ENCODE peak calls at places on chromosomes 3 and 15, in four cellular contexts. K, B, P and U are unnamed samples.
A peak's percentile ranks its signal among the peaks of the same experiment; 100 is the strongest.

GRCh38 chr3:130831716-130832400 is 62.0 kb upstream of the ATP2C1 start:
- DNase-seq in K (no peak), B (no peak), P (no peak), U (no peak)

GRCh38 chr15:20352241-20353200 is 189.1 kb downstream of the GOLGA6L6 start:
- DNase-seq in K (no peak), B (no peak), P (peak; percentile 66), U (no peak)

GRCh38 chr3:50170689-50171088 is 15.6 kb downstream of the SEMA3F start:
- DNase-seq in K (peak; percentile 66), B (no peak), P (no peak), U (peak; percentile 64)

GRCh38 chr3:30438121-30438520 is 168.3 kb upstream of the TGFBR2 start:
- DNase-seq in K (no peak), B (no peak), P (no peak), U (no peak)

GRCh38 chr15:70853270-70853854 is 595 bp downstream of the LARP6 start:
- DNase-seq in K (peak; percentile 26), B (no peak), P (no peak), U (no peak)

GRCh38 chr3:18683900-18684299 is 258.8 kb upstream of the SATB1 start:
- DNase-seq in K (no peak), B (no peak), P (no peak), U (no peak)

GRCh38 chr3:102883515-102883914 is 448.7 kb downstream of the ZPLD1 start:
- DNase-seq in K (no peak), B (no peak), P (no peak), U (no peak)

GRCh38 chr3:171018151-171018935 is 8.2 kb downstream of the SLC2A2 start:
- DNase-seq in K (no peak), B (no peak), P (no peak), U (no peak)

GRCh38 chr3:190497809-190498208 is 16.1 kb upstream of the IL1RAP start:
- DNase-seq in K (no peak), B (no peak), P (no peak), U (no peak)

GRCh38 chr3:46612324-46612723 is at the start of gene FAM240A:
- DNase-seq in K (no peak), B (peak; percentile 50), P (no peak), U (no peak)

GRCh38 chr3:66138336-66139234 is 82.2 kb upstream of the SLC25A26 start:
- DNase-seq in K (peak; percentile 53), B (peak; percentile 58), P (peak; percentile 69), U (no peak)

GRCh38 chr3:185727873-185728272 is 97.0 kb downstream of the IGF2BP2 start:
- DNase-seq in K (no peak), B (no peak), P (no peak), U (no peak)

GRCh38 chr3:146709969-146710368 is 104.8 kb upstream of the PLSCR5 start:
- DNase-seq in K (no peak), B (no peak), P (no peak), U (no peak)

GRCh38 chr3:6281662-6282061 is 579.3 kb upstream of the GRM7 start:
- DNase-seq in K (no peak), B (no peak), P (no peak), U (no peak)

GRCh38 chr15:45660231-45660979 is 25.6 kb downstream of the SQOR start:
- DNase-seq in K (peak; percentile 25), B (no peak), P (peak; percentile 72), U (no peak)

GRCh38 chr3:21876742-21877141 is 125.7 kb upstream of the ZNF385D start:
- DNase-seq in K (no peak), B (no peak), P (no peak), U (no peak)

GRCh38 chr15:52008698-52009434 is 10.2 kb upstream of the MAPK6 start:
- DNase-seq in K (no peak), B (no peak), P (no peak), U (no peak)

GRCh38 chr15:27358751-27359434 is 387.9 kb downstream of the GABRG3 start:
- DNase-seq in K (peak; percentile 2), B (peak; percentile 50), P (no peak), U (no peak)

GRCh38 chr3:40800343-40800742 is 275.6 kb downstream of the ZNF621 start:
- DNase-seq in K (peak; percentile 71), B (no peak), P (peak; percentile 66), U (no peak)

GRCh38 chr3:34260266-34260990 is 462.0 kb downstream of the PDCD6IP start:
- DNase-seq in K (peak; percentile 16), B (peak; percentile 54), P (no peak), U (peak; percentile 59)

GRCh38 chr3:65919841-65920240 is 118.9 kb downstream of the MAGI1 start:
- DNase-seq in K (no peak), B (no peak), P (no peak), U (no peak)

GRCh38 chr15:99239545-99240198 is 9.7 kb downstream of the TTC23 start:
- DNase-seq in K (no peak), B (no peak), P (no peak), U (no peak)

GRCh38 chr3:117788086-117788485 is 1078.5 kb downstream of the TUSC7 start:
- DNase-seq in K (no peak), B (no peak), P (no peak), U (no peak)

GRCh38 chr3:4744405-4745239 is 234.6 kb upstream of the BHLHE40 start:
- DNase-seq in K (no peak), B (no peak), P (no peak), U (no peak)

GRCh38 chr3:159451067-159451466 is 537.6 kb upstream of the IL12A start:
- DNase-seq in K (no peak), B (no peak), P (no peak), U (no peak)

GRCh38 chr3:53612508-53612907 is 118.1 kb downstream of the CACNA1D start:
- DNase-seq in K (no peak), B (no peak), P (no peak), U (no peak)

GRCh38 chr3:11380314-11380713 is 108.1 kb downstream of the ATG7 start:
- DNase-seq in K (no peak), B (no peak), P (no peak), U (no peak)

GRCh38 chr3:99710094-99710493 is 71.7 kb downstream of the COL8A1 start:
- DNase-seq in K (no peak), B (no peak), P (no peak), U (no peak)

GRCh38 chr15:62940755-62941361 is 101.7 kb upstream of the TPM1 start:
- DNase-seq in K (peak; percentile 43), B (peak; percentile 61), P (peak; percentile 92), U (peak; percentile 85)

GRCh38 chr15:42009022-42009421 is 11.8 kb downstream of the PLA2G4E start:
- DNase-seq in K (no peak), B (no peak), P (no peak), U (no peak)

GRCh38 chr15:70409388-70409787 is 311.7 kb upstream of the TLE3 start:
- DNase-seq in K (no peak), B (no peak), P (no peak), U (no peak)

GRCh38 chr3:179450321-179450720 is 949 bp downstream of the GNB4 start:
- DNase-seq in K (no peak), B (no peak), P (no peak), U (no peak)

GRCh38 chr15:65259367-65259781 is 27.3 kb downstream of the PARP16 start:
- DNase-seq in K (no peak), B (no peak), P (peak; percentile 94), U (no peak)

GRCh38 chr3:146019508-146019907 is 141.5 kb downstream of the PLOD2 start:
- DNase-seq in K (no peak), B (no peak), P (no peak), U (no peak)

GRCh38 chr3:119380697-119381096 is 82.7 kb downstream of the TMEM39A start:
- DNase-seq in K (no peak), B (no peak), P (no peak), U (no peak)

GRCh38 chr3:38022887-38023709 is 6.3 kb downstream of the PLCD1 start:
- DNase-seq in K (no peak), B (no peak), P (no peak), U (peak; percentile 5)

GRCh38 chr3:43153189-43154083 is 47.6 kb upstream of the POMGNT2 start:
- DNase-seq in K (no peak), B (peak; percentile 50), P (peak; percentile 89), U (peak; percentile 53)

GRCh38 chr3:49054344-49054862 is 25.2 kb upstream of the IMPDH2 start:
- DNase-seq in K (no peak), B (no peak), P (no peak), U (no peak)

GRCh38 chr15:67033521-67033920 is 31.9 kb upstream of the SMAD3 start:
- DNase-seq in K (no peak), B (no peak), P (no peak), U (peak; percentile 61)
- H3K4me3 ChIP-seq in K (no peak overlapping the region), B (peak overlapping the region; percentile 54), P (no peak overlapping the region), U (peak overlapping the region; percentile 30)

DNA sequence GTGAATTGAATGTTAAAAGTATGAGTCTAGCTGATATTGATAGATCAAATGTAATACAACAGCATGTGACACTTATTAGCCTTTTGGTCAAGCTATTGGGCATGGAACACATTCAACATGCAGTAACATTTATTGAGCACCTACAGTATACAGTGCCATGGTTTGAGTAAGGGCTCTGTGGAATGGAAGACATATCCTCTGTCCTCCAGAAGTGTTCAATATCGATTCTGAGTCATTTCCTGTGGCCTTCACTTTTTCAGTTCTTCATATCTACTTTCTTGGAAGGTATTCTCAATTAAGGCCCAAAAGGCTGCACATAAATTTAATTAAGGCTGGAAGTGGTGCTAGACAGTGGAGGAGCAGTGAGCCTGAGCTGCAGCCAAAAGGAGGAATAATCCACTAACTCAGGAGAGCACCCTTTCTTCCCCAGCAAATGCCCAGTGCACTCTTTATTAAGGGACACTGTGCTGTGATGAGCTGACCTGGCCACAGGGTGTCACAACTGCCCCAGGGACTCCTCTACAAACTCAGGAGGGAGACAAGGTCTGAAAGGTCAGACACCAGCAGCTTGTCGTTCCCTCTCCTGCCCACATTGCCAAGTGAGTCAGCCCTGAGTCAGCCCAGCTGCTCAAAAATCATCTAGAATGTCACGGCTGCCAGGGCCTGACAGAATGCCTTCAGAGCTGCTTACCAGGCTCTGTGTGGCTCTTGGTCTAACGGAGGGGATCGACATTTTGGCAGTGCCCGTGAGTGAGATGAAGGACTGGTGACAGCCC is 544.8 kb downstream of the AGBL1 start:
- DNase-seq in K (peak; percentile 75), B (peak; percentile 36), P (peak; percentile 64), U (peak; percentile 75)
- TF ChIP-seq CTCF in K (peak; percentile 65), B (peak; percentile 29), P (no peak), U (peak; percentile 32)

DNA sequence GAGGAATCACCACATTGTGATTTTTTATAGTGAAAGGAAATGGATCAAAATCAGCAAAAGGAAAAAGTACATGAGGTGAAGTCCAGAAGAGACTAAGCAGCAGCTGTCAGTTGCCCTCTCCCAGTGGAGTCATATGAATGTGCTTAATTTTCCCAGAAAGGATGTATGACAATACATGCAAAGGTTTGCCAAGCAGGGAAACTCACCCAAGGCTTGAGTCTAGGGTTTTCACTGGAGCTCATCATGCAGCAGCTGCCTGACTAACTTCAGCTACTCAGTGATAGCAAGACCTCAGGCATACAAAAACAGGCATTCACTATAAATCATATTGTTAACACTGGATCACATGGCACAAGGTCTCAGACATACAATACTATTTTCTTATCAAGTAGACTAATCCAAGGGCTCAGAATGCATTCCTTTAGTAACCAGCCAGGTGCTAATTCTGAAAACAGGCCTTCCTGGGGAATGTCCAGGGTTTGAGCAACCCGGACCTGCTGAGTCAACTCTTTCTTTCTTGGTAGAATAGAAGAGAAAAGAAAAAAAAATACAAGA is 85.0 kb upstream of the STAC start:
- DNase-seq in K (no peak), B (no peak), P (no peak), U (no peak)
- H3K27ac ChIP-seq in K (no peak overlapping the region), B (no peak overlapping the region), P (no peak overlapping the region), U (no peak overlapping the region)

DNA sequence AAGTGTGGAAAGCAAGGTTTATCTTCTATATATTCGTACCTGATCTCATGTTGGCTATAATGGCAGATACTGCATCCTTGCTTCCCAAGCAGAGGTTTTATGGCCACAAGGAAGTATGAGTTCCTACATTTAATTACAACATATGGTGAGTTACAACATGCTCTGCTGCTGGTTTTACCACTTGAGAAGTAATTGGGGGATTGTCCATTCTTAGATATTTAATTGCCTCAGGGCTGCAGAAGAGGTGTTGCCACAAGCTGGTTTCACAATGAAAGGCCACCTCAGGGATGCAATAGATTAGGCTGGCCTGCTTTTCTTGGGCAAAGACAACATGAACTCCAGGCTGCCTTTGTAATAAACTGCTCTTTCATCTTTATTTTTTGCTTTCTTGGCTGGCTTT is 48.6 kb downstream of the RAP2B start:
- DNase-seq in K (peak; percentile 32), B (no peak), P (no peak), U (no peak)
- H3K4me3 ChIP-seq in K (peak overlapping the region; percentile 24), B (no peak overlapping the region), P (no peak overlapping the region), U (no peak overlapping the region)